ENCODE peak calls at places on chromosomes 13 and 19, in eight cellular contexts. Z, P, G, H, K, B, M and A are unnamed samples.

GRCh38 chr13:40813662-40814454 is 24.4 kb downstream of the SLC25A15 start:
- DNase-seq in B (no peak), K (no peak), M (no peak), Z (no peak), P (no peak), G (peak), H (peak), A (no peak)

GRCh38 chr19:50330365-50331078 is 1.3 kb upstream of the KCNC3 start:
- DNase-seq in M (peak), H (peak), P (peak), G (peak), Z (no peak), K (peak), B (peak), A (peak)

GRCh38 chr19:13209797-13210775 is 59.9 kb downstream of the IER2 start:
- DNase-seq in G (no peak), M (no peak), H (no peak), Z (no peak), B (no peak), P (no peak), K (no peak), A (no peak)

GRCh38 chr19:2290441-2291184 is 8.6 kb upstream of the PEAK3 start:
- DNase-seq in B (no peak), M (no peak), Z (no peak), K (no peak), H (no peak), G (no peak), P (no peak), A (no peak)

GRCh38 chr13:38767506-38768265 is 80.8 kb downstream of the FREM2 start:
- DNase-seq in P (no peak), Z (no peak), G (no peak), K (no peak), B (peak), H (peak), M (no peak), A (no peak)

GRCh38 chr13:98892077-98892476 is 85.8 kb downstream of the DOCK9 start:
- DNase-seq in Z (no peak), H (no peak), K (no peak), G (no peak), M (no peak), P (no peak), B (no peak), A (no peak)

GRCh38 chr19:42850981-42851717 is 28.4 kb downstream of the PSG1 start:
- DNase-seq in K (no peak), G (no peak), M (no peak), H (no peak), Z (no peak), P (no peak), B (no peak), A (no peak)

GRCh38 chr13:73547239-73547638 is 488.4 kb downstream of the KLF5 start:
- DNase-seq in H (no peak), K (no peak), M (no peak), P (no peak), G (no peak), B (no peak), Z (no peak), A (no peak)

GRCh38 chr13:32409561-32410440 is 18.1 kb downstream of the N4BP2L1 start:
- DNase-seq in H (peak), G (no peak), M (peak), K (no peak), P (no peak), B (peak), Z (no peak), A (no peak)

GRCh38 chr19:3852177-3852511 is 16.7 kb downstream of the ZFR2 start:
- DNase-seq in K (no peak), M (no peak), G (no peak), B (no peak), Z (no peak), P (no peak), H (no peak), A (no peak)

GRCh38 chr19:3849787-3850186 is 19.1 kb downstream of the ZFR2 start:
- DNase-seq in P (no peak), M (no peak), H (no peak), G (no peak), B (no peak), K (no peak), Z (no peak), A (no peak)

GRCh38 chr19:3850320-3850972 is 18.4 kb downstream of the ZFR2 start:
- DNase-seq in B (no peak), Z (no peak), K (no peak), P (no peak), G (no peak), M (no peak), H (no peak), A (no peak)

GRCh38 chr19:3851254-3852176 is 17.3 kb downstream of the ZFR2 start:
- DNase-seq in K (no peak), B (no peak), M (no peak), Z (no peak), P (no peak), H (no peak), G (no peak), A (no peak)

DNA sequence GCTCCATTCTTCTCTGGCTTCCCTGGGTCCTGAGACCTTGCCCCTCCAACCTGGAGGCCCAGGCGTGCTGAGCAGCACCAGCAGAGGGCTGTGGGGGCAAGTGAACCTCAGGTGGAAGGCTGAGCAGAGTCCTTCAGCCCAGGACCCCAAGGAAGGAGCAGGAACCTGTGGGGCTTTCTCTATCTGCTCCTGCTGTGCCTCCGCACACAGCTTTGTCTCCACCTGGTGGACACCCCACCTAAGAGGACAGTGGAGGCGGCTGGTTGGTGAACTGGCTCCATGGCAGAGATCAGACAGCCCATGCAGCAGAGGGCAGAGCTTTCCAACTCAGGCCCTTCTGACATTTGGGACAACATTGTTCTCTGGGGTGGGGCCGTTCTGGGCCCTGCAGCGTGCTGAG is 19.7 kb downstream of the ZFR2 start:
- DNase-seq in B (peak), P (no peak), M (peak), G (peak), Z (no peak), H (peak), K (peak), A (no peak)
- TF ChIP-seq CTCF in B (no peak), P (peak), M (peak), G (peak), Z (no peak), H (peak), K (peak), A (peak)

DNA sequence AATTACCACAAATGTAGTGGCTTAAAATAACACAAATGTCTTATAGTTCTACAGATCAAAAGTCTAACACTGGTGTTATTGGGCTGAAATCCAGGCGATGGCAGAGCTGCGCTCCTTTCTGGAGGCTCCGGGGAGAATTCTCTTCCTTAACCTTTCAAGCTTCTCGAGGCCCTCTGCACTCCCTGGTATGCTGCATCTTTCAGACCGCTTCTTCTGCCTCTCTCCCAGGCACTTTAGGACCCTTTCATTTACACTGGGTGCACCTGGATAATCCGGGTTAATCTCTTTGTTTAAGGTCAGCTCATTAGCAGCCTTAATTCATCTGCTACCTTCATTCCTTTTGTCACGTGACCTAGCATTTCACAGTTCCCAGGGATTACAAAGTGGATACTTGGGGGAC is 211.3 kb upstream of the RFC3 start:
- DNase-seq in M (no peak), G (no peak), P (no peak), B (no peak), K (no peak), Z (no peak), H (peak), A (no peak)
- TF ChIP-seq CTCF in M (no peak), G (no peak), P (no peak), B (no peak), K (no peak), Z (no peak), H (peak), A (peak)

GRCh38 chr13:71218960-71219359 is 648.0 kb downstream of the DACH1 start:
- DNase-seq in Z (no peak), M (no peak), G (peak), B (no peak), P (no peak), K (no peak), H (peak), A (no peak)
- TF ChIP-seq CTCF in Z (no peak), M (peak), G (peak), B (no peak), P (peak), K (no peak), H (no peak), A (peak)

DNA sequence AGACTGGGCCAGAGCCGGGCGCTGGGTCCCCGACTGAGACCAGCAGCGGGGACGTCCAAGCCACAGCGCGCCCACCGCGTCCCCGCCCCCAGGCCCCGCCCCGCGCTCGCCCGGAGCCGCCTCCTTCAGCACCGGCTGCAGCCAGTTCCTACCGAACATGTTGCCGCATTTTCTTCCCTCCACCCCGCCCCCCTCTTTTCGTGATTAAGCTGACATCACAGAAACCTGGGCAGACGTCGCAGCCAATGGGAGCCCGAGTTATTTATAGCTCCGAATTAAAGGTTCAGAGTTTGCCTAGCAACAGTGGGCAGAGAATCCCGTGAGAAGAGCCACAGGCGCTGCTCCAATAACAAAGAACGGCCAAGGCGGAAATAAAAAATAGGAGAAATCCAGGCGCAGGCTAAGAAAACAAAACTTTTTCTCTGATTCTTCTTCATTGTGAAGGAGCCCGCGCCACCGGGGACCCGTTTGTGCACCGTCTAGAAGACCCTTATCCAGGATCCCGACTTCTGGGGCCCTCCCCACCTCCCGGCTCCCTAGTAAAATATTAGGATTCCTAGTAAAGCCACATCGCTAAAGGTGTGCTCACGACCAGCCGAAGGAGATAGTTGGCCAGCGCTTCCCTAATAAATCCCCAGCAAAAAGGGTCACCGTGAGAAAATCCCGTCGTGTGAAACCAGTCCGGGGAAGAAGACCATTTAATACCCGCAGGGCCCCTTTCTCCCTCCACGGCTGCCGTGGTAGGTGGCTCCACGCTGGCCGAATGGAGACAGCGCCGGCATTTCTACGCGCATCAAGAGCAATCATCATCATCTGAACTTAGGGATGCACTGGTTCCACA is 61.7 kb downstream of the SERP2 start:
- DNase-seq in B (peak), G (peak), P (peak), M (peak), H (peak), Z (peak), K (peak), A (peak)
- TF ChIP-seq CTCF in B (no peak), G (no peak), P (no peak), M (no peak), H (no peak), Z (no peak), K (no peak), A (no peak)

DNA sequence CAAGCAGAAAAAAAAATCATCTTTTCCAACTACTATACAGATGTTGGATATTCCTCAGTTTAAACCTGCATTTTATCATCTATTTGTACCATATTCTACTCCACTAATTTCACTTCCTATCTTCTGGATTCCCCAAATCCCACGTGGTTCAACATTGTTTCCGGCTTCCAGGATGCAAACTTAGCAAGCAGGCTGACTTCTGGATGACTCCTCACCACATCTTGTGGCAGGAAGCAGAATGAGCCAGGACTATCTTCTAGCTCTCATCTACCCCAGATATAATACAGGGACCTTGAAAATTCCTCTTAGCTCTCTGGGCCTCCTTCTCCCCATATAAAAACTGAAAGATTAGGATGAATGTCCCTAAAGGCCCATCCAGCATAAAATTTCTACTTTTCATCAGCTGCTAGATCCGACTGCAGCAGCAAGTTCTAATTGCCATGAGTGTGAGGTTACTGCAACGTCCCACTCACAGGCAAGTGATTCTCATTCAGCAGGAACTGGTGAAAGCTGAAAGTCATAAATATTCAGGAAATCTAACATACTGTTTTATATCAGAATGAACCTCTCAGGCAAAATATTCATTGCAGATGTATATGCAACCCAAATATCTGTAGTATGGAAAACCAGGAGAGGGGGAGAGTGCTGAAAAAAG is 93.4 kb downstream of the KCTD12 start:
- DNase-seq in G (no peak), B (peak), M (no peak), P (no peak), H (no peak), K (no peak), Z (no peak), A (no peak)
- TF ChIP-seq CTCF in G (no peak), B (no peak), M (no peak), P (no peak), H (peak), K (no peak), Z (no peak), A (no peak)